ENCODE peak calls at places on chromosomes 7 and 10, in nine cellular contexts. M is ovary, S is A673, D is lower lobe of right lung, G is lung, W is cardiac muscle cell, U is mesenchymal stem cell, T is OCI-LY7, A is Peyer's patch. Z is an unnamed sample.

GRCh38 chr10:69616358-69616757 is 13.7 kb upstream of the FAM241B start:
- DNase-seq in D (no peak), S (no peak), W (no peak), G (no peak), A (no peak), T (no peak), U (no peak), M (no peak), Z (no peak)

GRCh38 chr7:134182078-134182477 is 54.9 kb downstream of the LRGUK start:
- DNase-seq in G (no peak), S (no peak), D (no peak), W (peak; percentile 22), A (no peak), M (no peak), U (no peak), T (no peak), Z (no peak)

GRCh38 chr10:102119417-102120141 is 589 bp downstream of the LDB1 start:
- DNase-seq in T (peak; percentile 69), M (peak; percentile 82), G (peak; percentile 69), D (peak; percentile 66), S (peak; percentile 64), U (peak; percentile 80), A (peak; percentile 89), W (peak; percentile 72), Z (peak; percentile 82)

GRCh38 chr10:87659571-87660483 is at the start of gene PAPSS2:
- DNase-seq in D (peak; percentile 80), T (no peak), G (peak; percentile 73), W (peak; percentile 65), M (peak; percentile 72), S (peak; percentile 66), U (peak; percentile 85), A (peak; percentile 71), Z (peak; percentile 27)

GRCh38 chr7:106394526-106394925 is 109.7 kb upstream of the NAMPT start:
- DNase-seq in G (no peak), D (no peak), U (no peak), T (no peak), W (no peak), A (no peak), S (no peak), M (no peak), Z (no peak)

GRCh38 chr7:128217030-128217805 is 23.9 kb upstream of the LEP start:
- DNase-seq in G (peak; percentile 42), U (peak; percentile 30), A (no peak), W (no peak), S (no peak), D (peak; percentile 76), T (no peak), M (no peak), Z (no peak)

GRCh38 chr7:116216956-116217570 is 6.7 kb downstream of the TES start:
- DNase-seq in G (no peak), U (peak; percentile 74), M (no peak), D (no peak), W (no peak), A (no peak), T (no peak), S (no peak), Z (no peak)

GRCh38 chr10:4670737-4671136 is 155.3 kb upstream of the AKR1E2 start:
- DNase-seq in D (no peak), M (no peak), T (no peak), G (no peak), A (no peak), S (no peak), U (peak; percentile 34), W (no peak), Z (no peak)

DNA sequence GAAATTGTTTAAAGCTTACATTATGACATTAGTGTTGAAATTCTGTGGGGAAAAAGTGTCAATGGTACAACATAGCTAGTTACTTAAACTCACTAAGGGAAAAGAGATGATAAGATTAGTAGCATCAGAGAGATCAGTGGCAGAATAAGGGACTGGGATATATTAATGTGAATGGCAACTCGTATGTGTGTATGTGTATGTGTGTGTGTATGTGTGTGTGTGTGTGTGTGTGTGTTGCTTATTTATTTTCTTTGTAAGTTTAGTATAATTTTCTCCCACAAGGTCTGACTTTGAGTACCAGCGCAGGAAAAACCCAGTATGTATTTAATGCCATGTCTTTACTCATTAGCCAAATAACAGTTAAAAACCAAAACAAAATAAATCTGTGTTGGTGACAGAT is 256.1 kb downstream of the ARHGAP21 start:
- DNase-seq in U (peak; percentile 24), A (no peak), W (no peak), S (no peak), G (no peak), M (no peak), D (no peak), T (no peak), Z (no peak)
- H3K4me1 ChIP-seq in U (peaks cover 19% of the 10 kb centered on the region), A (peaks cover 31% of the 10 kb centered on the region), W (peaks cover 15% of the 10 kb centered on the region), S (peaks cover 60% of the 10 kb centered on the region), G (peaks cover 28% of the 10 kb centered on the region), M (peaks cover 3% of the 10 kb centered on the region), D (peaks cover 21% of the 10 kb centered on the region), T (no peaks in the 10 kb centered on the region), Z (peaks cover 38% of the 10 kb centered on the region)

DNA sequence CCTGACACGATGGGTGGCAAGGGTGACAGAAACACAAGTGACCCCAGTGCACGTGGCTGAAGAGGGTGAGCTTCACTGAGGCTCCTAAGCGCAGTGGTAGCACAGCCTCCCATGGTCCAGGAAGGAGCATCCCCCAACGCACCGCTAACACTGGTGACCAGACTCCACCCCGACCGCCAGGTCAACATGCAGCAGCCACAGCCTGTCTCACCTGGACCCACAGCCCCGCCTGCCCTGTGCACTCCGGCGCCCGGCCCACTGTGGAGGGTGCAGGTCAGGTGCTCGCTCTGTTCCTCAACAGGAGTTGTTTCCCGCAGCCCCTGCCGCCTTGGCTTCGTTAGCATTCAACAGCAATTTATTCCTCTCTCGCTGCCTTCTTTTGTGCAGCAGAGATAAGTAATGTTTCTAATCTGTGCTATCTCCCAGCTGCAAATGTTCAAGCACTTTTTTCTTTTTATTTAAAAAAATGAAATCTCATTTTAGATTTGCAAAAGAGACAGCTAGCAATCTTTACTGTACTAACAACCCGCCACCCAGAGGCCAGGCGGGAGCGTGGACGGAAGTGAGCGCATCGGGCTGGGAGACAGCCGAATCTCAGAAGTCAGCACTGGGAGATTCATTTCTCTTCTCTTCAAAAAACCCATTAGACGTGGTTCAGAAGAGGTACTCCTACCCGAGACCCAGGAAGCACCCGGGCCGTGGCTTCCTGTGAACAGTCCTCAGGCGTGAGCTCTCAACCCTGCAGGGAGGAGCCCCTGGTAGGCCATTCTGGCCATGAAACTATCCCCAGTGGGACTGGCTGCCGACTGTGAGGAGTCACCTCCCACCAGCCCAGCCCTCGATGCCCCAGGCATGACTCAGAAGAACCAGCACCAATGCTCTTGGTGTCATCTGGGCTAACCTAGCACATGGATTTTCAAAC is 133.4 kb downstream of the MAD1L1 start:
- DNase-seq in M (peak; percentile 27), U (peak; percentile 37), A (peak; percentile 66), G (no peak), D (no peak), S (no peak), T (peak; percentile 58), W (no peak), Z (no peak)
- H3K27ac ChIP-seq in M (no peak overlapping the region), U (no peak overlapping the region), A (peak overlapping the region; percentile 20), G (no peak overlapping the region), D (no peak overlapping the region), S (no peak overlapping the region), T (peak overlapping the region; percentile 83), W (peak overlapping the region; percentile 52), Z (no peak overlapping the region)

DNA sequence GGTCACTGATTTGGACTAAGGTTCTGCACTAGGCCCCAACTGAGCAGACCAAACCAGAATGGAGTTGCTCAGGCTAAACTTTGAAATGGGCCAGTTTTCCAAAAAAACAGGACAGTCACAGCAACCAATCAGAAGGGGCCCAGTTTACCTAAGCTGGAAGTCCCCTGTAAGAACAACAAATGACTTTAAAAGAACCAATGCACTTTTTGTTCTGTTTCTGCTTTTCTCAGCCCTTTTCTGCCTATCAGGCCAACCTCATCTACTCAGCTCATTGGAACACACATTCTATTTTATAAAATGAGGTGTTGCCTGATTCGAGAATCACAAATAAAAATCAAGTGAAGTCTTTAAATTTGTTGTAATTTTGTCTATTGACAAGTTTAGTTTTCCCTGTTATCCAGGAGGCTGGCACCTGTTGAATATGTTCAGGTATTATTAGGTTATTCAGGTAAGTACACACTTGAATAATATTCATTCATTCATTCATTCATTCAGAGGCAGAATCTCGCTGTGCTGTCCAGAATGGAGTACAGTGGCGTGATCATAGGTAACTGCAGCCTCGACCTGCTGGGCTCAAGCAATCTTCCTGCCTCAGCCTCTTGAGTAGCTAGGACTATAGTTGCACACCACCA is 168.7 kb downstream of the TAX1BP1 start:
- DNase-seq in A (no peak), M (no peak), T (no peak), W (no peak), S (no peak), U (no peak), D (no peak), G (no peak), Z (no peak)
- H3K4me1 ChIP-seq in A (no peaks in the 10 kb centered on the region), M (no peaks in the 10 kb centered on the region), T (peaks cover 8% of the 10 kb centered on the region), W (no peaks in the 10 kb centered on the region), S (no peaks in the 10 kb centered on the region), U (peaks cover 4% of the 10 kb centered on the region), D (no peaks in the 10 kb centered on the region), G (no peaks in the 10 kb centered on the region), Z (no peaks in the 10 kb centered on the region)

GRCh38 chr10:119518176-119518575 is 24.3 kb downstream of the RGS10 start:
- DNase-seq in S (no peak), D (no peak), A (no peak), G (no peak), T (no peak), U (no peak), M (no peak), W (no peak), Z (no peak)

GRCh38 chr10:119518936-119519335 is 23.6 kb downstream of the RGS10 start:
- DNase-seq in T (no peak), M (no peak), G (no peak), A (no peak), U (peak; percentile 47), S (no peak), D (no peak), W (peak; percentile 49), Z (no peak)

GRCh38 chr10:119515511-119516045 is 26.9 kb downstream of the RGS10 start:
- DNase-seq in W (peak; percentile 56), T (no peak), U (no peak), G (no peak), A (no peak), M (no peak), D (no peak), S (no peak), Z (no peak)

GRCh38 chr10:119516381-119517234 is 25.9 kb downstream of the RGS10 start:
- DNase-seq in G (peak; percentile 36), S (peak; percentile 47), D (peak; percentile 64), W (peak; percentile 19), M (no peak), A (peak; percentile 78), T (peak; percentile 80), U (peak; percentile 70), Z (no peak)

DNA sequence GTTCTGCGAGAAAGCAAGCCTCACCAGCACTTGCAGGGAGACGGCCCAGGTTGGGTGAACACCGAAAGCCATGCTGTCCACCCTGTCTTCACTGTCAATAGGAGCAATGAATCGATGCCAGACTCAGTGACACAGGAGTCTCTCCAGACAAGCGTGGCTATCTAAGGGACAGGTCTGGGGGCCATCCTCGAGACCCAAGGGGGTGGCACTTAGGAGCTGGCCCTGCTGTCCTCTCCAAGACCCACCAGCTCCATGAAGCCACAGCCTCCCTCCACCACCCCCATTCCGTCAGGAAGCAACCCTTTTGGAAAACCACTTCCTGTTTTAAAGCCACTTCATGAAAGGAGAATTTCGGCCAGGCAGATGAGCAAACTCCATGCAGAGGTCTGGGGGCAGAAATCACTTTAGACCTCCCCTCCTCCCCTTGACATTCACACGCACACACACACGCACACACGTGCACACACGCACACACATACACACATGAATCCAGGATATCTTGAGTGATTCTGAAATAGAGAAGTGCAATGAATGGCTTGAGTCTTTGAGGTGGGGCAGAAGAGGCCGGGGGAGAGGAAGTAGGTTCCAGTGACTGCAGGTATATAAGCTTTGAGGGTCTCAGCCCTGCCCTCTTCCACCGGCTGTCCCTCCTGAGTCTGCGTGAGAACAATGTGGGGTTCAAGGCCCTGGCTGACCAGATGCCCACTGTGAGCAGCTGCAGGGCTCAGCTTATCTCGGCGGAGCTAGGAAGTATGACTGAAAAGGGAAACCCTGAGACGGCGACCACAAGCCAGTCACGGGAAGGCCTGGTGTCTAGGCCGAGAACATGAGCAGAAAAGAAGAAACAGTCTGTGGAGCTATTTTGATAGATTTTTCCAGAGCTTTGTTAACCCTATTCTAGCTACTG is 25.0 kb downstream of the RGS10 start:
- DNase-seq in W (no peak), D (peak; percentile 64), A (peak; percentile 85), U (peak; percentile 86), T (peak; percentile 59), M (no peak), G (no peak), S (no peak), Z (peak; percentile 36)
- H3K27ac ChIP-seq in W (no peak overlapping the region), D (peak overlapping the region; percentile 74), A (peak overlapping the region; percentile 87), U (peak overlapping the region; percentile 39), T (peak overlapping the region; percentile 77), M (no peak overlapping the region), G (no peak overlapping the region), S (peak overlapping the region; percentile 29), Z (peak overlapping the region; percentile 31)

Z was measured in SJCRH30.